ENCODE peak calls at places on chromosomes 11 and 22, in five cellular contexts. R is activated CD8-positive, alpha-beta T cell treated with anti-CD3 and anti-CD28 coated beads, Interleukin-2, amount 10 ng/mL, durations not matched to agents 7 days and 5 days; X is WTC11; N is right cardiac atrium; I is stimulated activated naive B cell treated with anti-CD40 and anti-IgM and Interleukin-4, amounts not matched to agents 10 μg/mL and 1 μg/mL and 100 μg/mL, for 72 hours. C is an unnamed sample.

GRCh38 chr11:6746626-6747025 is 25.1 kb downstream of the OR2AG2 start:
- ATAC-seq in X (no peak), I (peak; percentile 18), N (no peak), R (no peak), C (peak; percentile 36)

GRCh38 chr22:41847300-41847699 is 14.4 kb downstream of the SREBF2 start:
- ATAC-seq in I (no peak), N (no peak), X (no peak), R (no peak), C (no peak)

GRCh38 chr22:38827510-38827909 is 16.3 kb downstream of the NPTXR start:
- ATAC-seq in I (no peak), N (no peak), X (no peak), R (no peak), C (no peak)

GRCh38 chr11:128759597-128759996 is 65.7 kb downstream of the FLI1 start:
- ATAC-seq in N (no peak), X (no peak), I (no peak), R (no peak), C (no peak)

GRCh38 chr11:43983221-43983795 is 40.9 kb downstream of the C11orf96 start:
- ATAC-seq in N (no peak), X (no peak), I (no peak), R (no peak), C (no peak)

GRCh38 chr11:134266440-134266839 is 9.7 kb upstream of the GLB1L3 start:
- ATAC-seq in I (no peak), X (no peak), N (no peak), R (no peak), C (no peak)

GRCh38 chr11:15195454-15196200 is 80.9 kb downstream of the INSC start:
- ATAC-seq in R (no peak), X (no peak), I (no peak), N (no peak), C (no peak)

GRCh38 chr11:67442504-67443398 is 525 bp downstream of the CORO1B start:
- ATAC-seq in I (peak; percentile 1), R (no peak), N (peak; percentile 1), X (peak; percentile 21), C (no peak)

GRCh38 chr11:57345555-57346151 is 7.5 kb downstream of the P2RX3 start:
- ATAC-seq in X (peak; percentile 70), N (peak; percentile 77), I (peak; percentile 83), R (peak; percentile 62), C (peak; percentile 78)

GRCh38 chr11:93606314-93606713 is 55.2 kb upstream of the CEP295 start:
- ATAC-seq in N (no peak), R (no peak), X (no peak), I (no peak), C (no peak)

GRCh38 chr11:113447621-113448310 is 27.4 kb downstream of the DRD2 start:
- ATAC-seq in N (peak; percentile 41), I (no peak), R (no peak), X (no peak), C (peak; percentile 66)

GRCh38 chr11:64247729-64248531 is 1.2 kb upstream of the PPP1R14B start:
- ATAC-seq in X (no peak), R (no peak), I (no peak), N (peak; percentile 1), C (no peak)

GRCh38 chr11:125228425-125228824 is 63.9 kb downstream of the PKNOX2 start:
- ATAC-seq in X (peak; percentile 67), R (no peak), I (no peak), N (no peak), C (no peak)

GRCh38 chr22:22912135-22912408 is 24.5 kb downstream of the IGLL5 start:
- ATAC-seq in R (no peak), I (no peak), X (no peak), N (no peak), C (no peak)

GRCh38 chr11:112511271-112511670 is 250.6 kb upstream of the PLET1 start:
- ATAC-seq in I (no peak), R (no peak), X (no peak), N (no peak), C (peak; percentile 55)

GRCh38 chr11:88282789-88283188 is 54.7 kb downstream of the CTSC start:
- ATAC-seq in R (no peak), I (no peak), N (no peak), X (no peak), C (no peak)

GRCh38 chr11:35622070-35622469 is 3.8 kb downstream of the FJX1 start:
- ATAC-seq in X (no peak), I (no peak), R (no peak), N (no peak), C (no peak)

GRCh38 chr11:64897381-64898075 is 19.1 kb upstream of the EHD1 start:
- ATAC-seq in N (no peak), I (no peak), R (no peak), X (no peak), C (no peak)

GRCh38 chr11:7858001-7858400 is 61.3 kb upstream of the OR5P2 start:
- ATAC-seq in I (no peak), N (no peak), X (no peak), R (no peak), C (no peak)

GRCh38 chr11:35076201-35077100 is 62.5 kb upstream of the CD44 start:
- ATAC-seq in R (no peak), N (no peak), I (no peak), X (no peak), C (no peak)

GRCh38 chr11:117094776-117095175 is 3.5 kb downstream of the SIK3 start:
- ATAC-seq in I (no peak), X (no peak), N (no peak), R (no peak), C (no peak)

GRCh38 chr11:8777907-8778767 is 95.5 kb downstream of the RPL27A start:
- ATAC-seq in R (no peak), X (no peak), I (peak; percentile 92), N (peak; percentile 88), C (no peak)

GRCh38 chr11:67413266-67413797 is 2.1 kb upstream of the CARNS1 start:
- ATAC-seq in N (no peak), X (no peak), R (no peak), I (no peak), C (no peak)

GRCh38 chr11:16792426-16792825 is 54.0 kb downstream of the C11orf58 start:
- ATAC-seq in X (no peak), R (no peak), N (no peak), I (no peak), C (no peak)

GRCh38 chr22:44761025-44761424 is 8.7 kb downstream of the ARHGAP8 start:
- ATAC-seq in N (no peak), R (no peak), X (no peak), I (no peak), C (no peak)

GRCh38 chr11:133326332-133326731 is 206.0 kb downstream of the OPCML start:
- ATAC-seq in R (no peak), X (no peak), N (no peak), I (no peak), C (no peak)

GRCh38 chr11:4839851-4840549 is 9.0 kb downstream of the OR51S1 start:
- ATAC-seq in X (peak; percentile 78), N (no peak), R (no peak), I (no peak), C (no peak)